ENCODE peak calls at places on chromosomes 13 and 19, in four cellular contexts. J is psoas muscle, L is body of pancreas, D is ovary. T is an unnamed sample.
A peak's percentile ranks its signal among the peaks of the same experiment; 100 is the strongest.

GRCh38 chr13:34303346-34303745 is 485.4 kb downstream of the RFC3 start:
- DNase-seq in J (no peak), L (no peak), D (no peak), T (no peak)

GRCh38 chr13:75717525-75717924 is 81.4 kb downstream of the LMO7 start:
- DNase-seq in J (no peak), L (no peak), D (no peak), T (no peak)

GRCh38 chr19:47998800-47999199 is 4.4 kb downstream of the ELSPBP1 start:
- DNase-seq in J (no peak), L (no peak), D (no peak), T (no peak)

GRCh38 chr13:100330662-100331061 is 241.8 kb downstream of the PCCA start:
- DNase-seq in J (no peak), L (no peak), D (no peak), T (no peak)

GRCh38 chr19:14561832-14562351 is 10.0 kb downstream of the NDUFB7 start:
- DNase-seq in J (peak; percentile 76), L (peak; percentile 70), D (no peak), T (peak; percentile 60)

GRCh38 chr13:77893066-77893465 is 25.6 kb downstream of the EDNRB start:
- DNase-seq in J (no peak), L (no peak), D (no peak), T (no peak)

GRCh38 chr13:94305934-94306333 is 173.5 kb downstream of the DCT start:
- DNase-seq in J (no peak), L (no peak), D (no peak), T (no peak)

GRCh38 chr13:114033541-114034315 is 59.9 kb upstream of the C13orf46 start:
- DNase-seq in J (no peak), L (no peak), D (no peak), T (no peak)